ENCODE peak calls at places on chromosomes 7 and 10, in seven cellular contexts. One of them, this sample, is unnamed.
A peak's percentile ranks its signal among the peaks of the same experiment; 100 is the strongest.

GRCh38 chr10:5547934-5548660 is 23.3 kb downstream of the CALML3 start:
- DNase-seq in A549: peak; percentile 75
- DNase-seq in SK-N-SH: no peak
- DNase-seq in H1: no peak
- DNase-seq in K562: no peak
- DNase-seq in HepG2: peak; percentile 97
- DNase-seq in GM12878: no peak
- DNase-seq in this sample: no peak

GRCh38 chr10:112880633-112881530 is 69.2 kb upstream of the TCF7L2 start:
- DNase-seq in A549: no peak
- DNase-seq in SK-N-SH: no peak
- DNase-seq in H1: no peak
- DNase-seq in K562: no peak
- DNase-seq in HepG2: no peak
- DNase-seq in GM12878: no peak
- DNase-seq in this sample: no peak

GRCh38 chr10:126972622-126973414 is 67.6 kb downstream of the DOCK1 start:
- DNase-seq in A549: peak; percentile 72
- DNase-seq in SK-N-SH: no peak
- DNase-seq in H1: no peak
- DNase-seq in K562: no peak
- DNase-seq in HepG2: peak; percentile 90
- DNase-seq in GM12878: no peak
- DNase-seq in this sample: peak; percentile 97

GRCh38 chr10:128059266-128059850 is 66.9 kb downstream of the MKI67 start:
- DNase-seq in A549: no peak
- DNase-seq in SK-N-SH: no peak
- DNase-seq in H1: no peak
- DNase-seq in K562: no peak
- DNase-seq in HepG2: no peak
- DNase-seq in GM12878: no peak
- DNase-seq in this sample: no peak

GRCh38 chr7:127393370-127394058 is 1.0 kb upstream of the ZNF800 start:
- DNase-seq in A549: no peak
- DNase-seq in SK-N-SH: peak; percentile 52
- DNase-seq in H1: no peak
- DNase-seq in K562: no peak
- DNase-seq in HepG2: no peak
- DNase-seq in GM12878: no peak
- DNase-seq in this sample: no peak

GRCh38 chr10:97399843-97400545 is 1.1 kb downstream of the RRP12 start:
- DNase-seq in A549: peak; percentile 75
- DNase-seq in SK-N-SH: peak; percentile 72
- DNase-seq in H1: no peak
- DNase-seq in K562: peak; percentile 54
- DNase-seq in HepG2: peak; percentile 56
- DNase-seq in GM12878: no peak
- DNase-seq in this sample: peak; percentile 85

GRCh38 chr10:69004821-69005220 is 16.2 kb downstream of the KIFBP start:
- DNase-seq in A549: peak; percentile 47
- DNase-seq in SK-N-SH: peak; percentile 16
- DNase-seq in H1: no peak
- DNase-seq in K562: peak; percentile 38
- DNase-seq in HepG2: peak; percentile 17
- DNase-seq in GM12878: no peak
- DNase-seq in this sample: peak; percentile 73

GRCh38 chr7:157844611-157845010 is 507.8 kb downstream of the DNAJB6 start:
- DNase-seq in A549: no peak
- DNase-seq in SK-N-SH: no peak
- DNase-seq in H1: no peak
- DNase-seq in K562: no peak
- DNase-seq in HepG2: no peak
- DNase-seq in GM12878: no peak
- DNase-seq in this sample: no peak

GRCh38 chr7:104972510-104972909 is 41.5 kb upstream of the KMT2E start:
- DNase-seq in A549: no peak
- DNase-seq in SK-N-SH: no peak
- DNase-seq in H1: no peak
- DNase-seq in K562: no peak
- DNase-seq in HepG2: no peak
- DNase-seq in GM12878: no peak
- DNase-seq in this sample: peak; percentile 87

GRCh38 chr10:92573091-92573797 is 649 bp downstream of the IDE start:
- DNase-seq in A549: peak; percentile 54
- DNase-seq in SK-N-SH: peak; percentile 64
- DNase-seq in H1: no peak
- DNase-seq in K562: no peak
- DNase-seq in HepG2: no peak
- DNase-seq in GM12878: no peak
- DNase-seq in this sample: peak; percentile 36

GRCh38 chr7:110623436-110623835 is 467.5 kb upstream of the LRRN3 start:
- DNase-seq in A549: no peak
- DNase-seq in SK-N-SH: no peak
- DNase-seq in H1: no peak
- DNase-seq in K562: no peak
- DNase-seq in HepG2: no peak
- DNase-seq in GM12878: no peak
- DNase-seq in this sample: no peak

GRCh38 chr7:157872447-157872846 is 535.6 kb downstream of the DNAJB6 start:
- DNase-seq in A549: no peak
- DNase-seq in SK-N-SH: no peak
- DNase-seq in H1: no peak
- DNase-seq in K562: no peak
- DNase-seq in HepG2: no peak
- DNase-seq in GM12878: no peak
- DNase-seq in this sample: no peak

GRCh38 chr7:44323381-44324203 is 1.8 kb downstream of the CAMK2B start:
- DNase-seq in A549: no peak
- DNase-seq in SK-N-SH: peak; percentile 42
- DNase-seq in H1: no peak
- DNase-seq in K562: no peak
- DNase-seq in HepG2: no peak
- DNase-seq in GM12878: no peak
- DNase-seq in this sample: no peak

GRCh38 chr10:124791378-124792348 is at the start of gene EEF1AKMT2:
- DNase-seq in A549: peak; percentile 89
- DNase-seq in SK-N-SH: peak; percentile 98
- DNase-seq in H1: peak; percentile 65
- DNase-seq in K562: peak; percentile 89
- DNase-seq in HepG2: peak; percentile 79
- DNase-seq in GM12878: peak; percentile 48
- DNase-seq in this sample: peak; percentile 82

GRCh38 chr10:70508912-70509366 is 30.4 kb downstream of the PALD1 start:
- DNase-seq in A549: no peak
- DNase-seq in SK-N-SH: peak; percentile 60
- DNase-seq in H1: no peak
- DNase-seq in K562: no peak
- DNase-seq in HepG2: no peak
- DNase-seq in GM12878: no peak
- DNase-seq in this sample: peak; percentile 28

GRCh38 chr7:114083714-114084113 is 164.9 kb upstream of the PPP1R3A start:
- DNase-seq in A549: no peak
- DNase-seq in SK-N-SH: peak; percentile 28
- DNase-seq in H1: no peak
- DNase-seq in K562: no peak
- DNase-seq in HepG2: no peak
- DNase-seq in GM12878: no peak
- DNase-seq in this sample: no peak

GRCh38 chr7:114084381-114085312 is 165.8 kb upstream of the PPP1R3A start:
- DNase-seq in A549: no peak
- DNase-seq in SK-N-SH: peak; percentile 44
- DNase-seq in H1: no peak
- DNase-seq in K562: no peak
- DNase-seq in HepG2: no peak
- DNase-seq in GM12878: no peak
- DNase-seq in this sample: no peak

GRCh38 chr7:114085592-114086490 is 167.0 kb upstream of the PPP1R3A start:
- DNase-seq in A549: peak; percentile 40
- DNase-seq in SK-N-SH: peak; percentile 58
- DNase-seq in H1: peak; percentile 74
- DNase-seq in K562: no peak
- DNase-seq in HepG2: no peak
- DNase-seq in GM12878: no peak
- DNase-seq in this sample: peak; percentile 61

GRCh38 chr7:114086491-114086905 is 167.7 kb upstream of the PPP1R3A start:
- DNase-seq in A549: no peak
- DNase-seq in SK-N-SH: no peak
- DNase-seq in H1: no peak
- DNase-seq in K562: no peak
- DNase-seq in HepG2: no peak
- DNase-seq in GM12878: no peak
- DNase-seq in this sample: no peak

GRCh38 chr7:114085313-114085591 is 166.4 kb upstream of the PPP1R3A start:
- DNase-seq in A549: no peak
- DNase-seq in SK-N-SH: peak; percentile 26
- DNase-seq in H1: no peak
- DNase-seq in K562: no peak
- DNase-seq in HepG2: no peak
- DNase-seq in GM12878: no peak
- DNase-seq in this sample: no peak
- TF ChIP-seq RFX5 in A549: no peak
- TF ChIP-seq RFX5 in SK-N-SH: no peak
- TF ChIP-seq RFX5 in H1: no peak
- TF ChIP-seq RFX5 in K562: no peak
- TF ChIP-seq RFX5 in HepG2: no peak
- TF ChIP-seq RFX5 in GM12878: no peak
- TF ChIP-seq RFX5 in this sample: no peak

GRCh38 chr10:47361293-47361692 is 13.1 kb downstream of the RBP3 start:
- DNase-seq in A549: peak; percentile 35
- DNase-seq in SK-N-SH: peak; percentile 81
- DNase-seq in H1: peak; percentile 44
- DNase-seq in K562: peak; percentile 79
- DNase-seq in HepG2: peak; percentile 10
- DNase-seq in GM12878: no peak
- DNase-seq in this sample: peak; percentile 16

GRCh38 chr10:47359101-47359500 is 10.9 kb downstream of the RBP3 start:
- DNase-seq in A549: no peak
- DNase-seq in SK-N-SH: no peak
- DNase-seq in H1: no peak
- DNase-seq in K562: no peak
- DNase-seq in HepG2: no peak
- DNase-seq in GM12878: no peak
- DNase-seq in this sample: no peak

GRCh38 chr10:47362199-47362598 is 14.0 kb downstream of the RBP3 start:
- DNase-seq in A549: no peak
- DNase-seq in SK-N-SH: no peak
- DNase-seq in H1: no peak
- DNase-seq in K562: no peak
- DNase-seq in HepG2: no peak
- DNase-seq in GM12878: no peak
- DNase-seq in this sample: no peak

GRCh38 chr10:47359626-47360418 is 11.7 kb downstream of the RBP3 start:
- DNase-seq in A549: no peak
- DNase-seq in SK-N-SH: no peak
- DNase-seq in H1: no peak
- DNase-seq in K562: no peak
- DNase-seq in HepG2: no peak
- DNase-seq in GM12878: no peak
- DNase-seq in this sample: no peak

DNA sequence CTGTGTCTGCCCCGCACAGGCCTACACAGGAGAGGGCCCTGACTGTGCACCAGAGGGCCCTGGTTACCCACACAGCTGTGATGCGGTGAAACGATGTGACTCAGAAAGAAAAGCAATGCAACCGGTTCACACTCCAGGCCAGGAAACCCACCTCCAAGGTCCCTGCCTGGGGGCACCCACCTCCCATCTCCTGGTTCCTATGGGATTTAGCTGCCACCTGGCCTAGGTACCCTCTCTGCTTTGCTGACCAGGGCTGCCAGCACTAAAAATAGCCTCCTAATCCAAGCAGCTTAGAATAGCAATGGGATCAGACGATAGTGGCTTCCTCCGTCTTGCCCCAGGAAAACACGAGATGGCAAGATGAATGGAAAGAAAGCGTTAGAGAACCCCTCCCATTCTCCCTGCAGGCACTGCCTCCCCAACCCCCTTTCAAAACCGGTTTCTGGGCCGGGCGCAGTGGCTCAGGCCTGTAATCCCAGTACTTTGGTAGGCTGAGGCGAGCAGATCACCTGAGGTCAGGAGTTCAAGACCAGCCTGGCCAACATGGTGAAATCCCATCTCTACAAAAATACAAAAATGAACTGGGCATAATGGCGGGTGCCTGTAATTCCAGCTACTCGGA is 12.4 kb downstream of the RBP3 start:
- DNase-seq in A549: no peak
- DNase-seq in SK-N-SH: no peak
- DNase-seq in H1: no peak
- DNase-seq in K562: no peak
- DNase-seq in HepG2: no peak
- DNase-seq in GM12878: no peak
- DNase-seq in this sample: no peak
- TF ChIP-seq RFX5 in A549: no peak
- TF ChIP-seq RFX5 in SK-N-SH: no peak
- TF ChIP-seq RFX5 in H1: no peak
- TF ChIP-seq RFX5 in K562: no peak
- TF ChIP-seq RFX5 in HepG2: no peak
- TF ChIP-seq RFX5 in GM12878: no peak
- TF ChIP-seq RFX5 in this sample: no peak

GRCh38 chr10:132714096-132714721 is 71.7 kb downstream of the NKX6-2 start:
- DNase-seq in A549: no peak
- DNase-seq in SK-N-SH: no peak
- DNase-seq in H1: peak; percentile 5
- DNase-seq in K562: no peak
- DNase-seq in HepG2: no peak
- DNase-seq in GM12878: no peak
- DNase-seq in this sample: no peak
- TF ChIP-seq RFX5 in A549: no peak
- TF ChIP-seq RFX5 in SK-N-SH: no peak
- TF ChIP-seq RFX5 in H1: no peak
- TF ChIP-seq RFX5 in K562: no peak
- TF ChIP-seq RFX5 in HepG2: no peak
- TF ChIP-seq RFX5 in GM12878: no peak
- TF ChIP-seq RFX5 in this sample: no peak

GRCh38 chr10:90642650-90643049 is 215.2 kb downstream of the HTR7 start:
- DNase-seq in A549: no peak
- DNase-seq in SK-N-SH: no peak
- DNase-seq in H1: no peak
- DNase-seq in K562: no peak
- DNase-seq in HepG2: no peak
- DNase-seq in GM12878: no peak
- DNase-seq in this sample: no peak

GRCh38 chr10:90644165-90644564 is 213.7 kb downstream of the HTR7 start:
- DNase-seq in A549: no peak
- DNase-seq in SK-N-SH: no peak
- DNase-seq in H1: no peak
- DNase-seq in K562: no peak
- DNase-seq in HepG2: no peak
- DNase-seq in GM12878: no peak
- DNase-seq in this sample: no peak

GRCh38 chr10:90641731-90642130 is 216.1 kb downstream of the HTR7 start:
- DNase-seq in A549: no peak
- DNase-seq in SK-N-SH: no peak
- DNase-seq in H1: no peak
- DNase-seq in K562: no peak
- DNase-seq in HepG2: no peak
- DNase-seq in GM12878: no peak
- DNase-seq in this sample: no peak

DNA sequence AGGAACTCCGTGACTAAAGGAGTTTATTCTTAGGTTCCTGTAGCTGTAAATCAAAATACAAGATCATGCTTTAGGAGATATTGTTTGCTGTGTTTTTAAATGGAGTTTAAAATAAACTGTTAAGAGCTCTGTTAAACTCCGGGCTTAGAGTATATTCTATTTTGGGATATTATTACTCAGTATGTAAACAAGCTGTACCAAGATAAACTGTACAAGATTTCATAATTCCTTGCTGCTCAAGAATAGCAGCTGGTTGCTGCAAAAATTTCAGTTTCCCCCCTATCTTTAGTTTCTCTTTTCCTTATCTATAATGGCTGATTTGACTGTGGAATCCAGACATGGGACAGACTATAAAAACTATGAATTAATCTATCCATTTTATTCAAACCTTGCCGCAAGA is 215.7 kb downstream of the HTR7 start:
- DNase-seq in A549: no peak
- DNase-seq in SK-N-SH: no peak
- DNase-seq in H1: no peak
- DNase-seq in K562: no peak
- DNase-seq in HepG2: no peak
- DNase-seq in GM12878: no peak
- DNase-seq in this sample: peak; percentile 46
- TF ChIP-seq RFX5 in A549: no peak
- TF ChIP-seq RFX5 in SK-N-SH: no peak
- TF ChIP-seq RFX5 in H1: no peak
- TF ChIP-seq RFX5 in K562: no peak
- TF ChIP-seq RFX5 in HepG2: no peak
- TF ChIP-seq RFX5 in GM12878: no peak
- TF ChIP-seq RFX5 in this sample: no peak